ENCODE peak calls at places on chromosomes 5 and 9, in six cellular contexts. W is right lobe of liver, U is foreskin fibroblast, Y is progenitor cell of endocrine pancreas, L is cardiac fibroblast, Z is neural crest cell. O is an unnamed sample.

GRCh38 chr9:37380570-37380969 is 41.9 kb upstream of the GRHPR start:
- DNase-seq in W (no peak), U (no peak), Y (no peak), L (no peak), Z (no peak), O (no peak)

GRCh38 chr9:127318651-127319167 is 54.1 kb downstream of the GARNL3 start:
- DNase-seq in Y (no peak), L (peak), U (peak), W (no peak), Z (no peak), O (no peak)

GRCh38 chr5:173472164-173472563 is 143.9 kb upstream of the STC2 start:
- DNase-seq in L (peak), Z (no peak), W (no peak), Y (no peak), U (peak), O (peak)

GRCh38 chr5:79448336-79448735 is 65.6 kb downstream of the HOMER1 start:
- DNase-seq in Y (no peak), U (peak), W (no peak), Z (no peak), L (peak), O (no peak)

GRCh38 chr5:1380011-1380817 is 35.3 kb upstream of the CLPTM1L start:
- DNase-seq in U (peak), L (peak), W (peak), Y (peak), Z (peak), O (peak)

GRCh38 chr9:135137398-135137832 is 49.9 kb downstream of the OLFM1 start:
- DNase-seq in U (no peak), Z (peak), Y (no peak), W (no peak), L (peak), O (no peak)

GRCh38 chr5:90802695-90803317 is 244.2 kb downstream of the ADGRV1 start:
- DNase-seq in Y (no peak), Z (peak), L (peak), W (no peak), U (peak), O (peak)

GRCh38 chr9:115590016-115590415 is 472.1 kb upstream of the TNC start:
- DNase-seq in U (peak), W (no peak), Z (no peak), L (peak), Y (no peak), O (no peak)

GRCh38 chr9:6973762-6974161 is 216.0 kb downstream of the KDM4C start:
- DNase-seq in Y (no peak), U (peak), L (peak), Z (no peak), W (no peak), O (no peak)

GRCh38 chr9:26510137-26510536 is 382.5 kb downstream of the CAAP1 start:
- DNase-seq in L (no peak), Y (no peak), Z (no peak), W (no peak), U (no peak), O (no peak)

GRCh38 chr5:101425345-101425744 is 522.3 kb upstream of the ST8SIA4 start:
- DNase-seq in Z (no peak), Y (no peak), U (peak), W (no peak), L (peak), O (no peak)

GRCh38 chr9:35756275-35756742 is 2.2 kb upstream of the MSMP start:
- DNase-seq in Y (peak), W (peak), Z (peak), U (no peak), L (peak), O (peak)

GRCh38 chr5:173323799-173324114 is 4.5 kb downstream of the STC2 start:
- DNase-seq in Y (no peak), Z (no peak), L (no peak), W (no peak), U (no peak), O (no peak)

GRCh38 chr5:67142816-67143215 is 53.8 kb downstream of the CD180 start:
- DNase-seq in Y (no peak), U (no peak), L (no peak), Z (no peak), W (no peak), O (no peak)

GRCh38 chr9:132160802-132161742 is 786 bp upstream of the NTNG2 start:
- DNase-seq in W (no peak), Y (no peak), U (peak), Z (no peak), L (peak), O (peak)

GRCh38 chr5:139636207-139636792 is 11.8 kb upstream of the CXXC5 start:
- DNase-seq in Y (no peak), Z (no peak), L (no peak), U (no peak), W (no peak), O (peak)

GRCh38 chr9:129476821-129477611 is 143.9 kb downstream of the C9orf50 start:
- DNase-seq in L (no peak), U (no peak), Z (no peak), Y (no peak), W (no peak), O (no peak)

GRCh38 chr5:143229426-143229895 is 174.0 kb downstream of the NR3C1 start:
- DNase-seq in U (no peak), Z (no peak), Y (no peak), L (no peak), W (no peak), O (no peak)

GRCh38 chr5:54229041-54229780 is 81.2 kb downstream of the ARL15 start:
- DNase-seq in Z (peak), U (peak), L (peak), Y (peak), W (peak), O (peak)

GRCh38 chr5:54234304-54234938 is 76.0 kb downstream of the ARL15 start:
- DNase-seq in L (peak), W (no peak), Z (no peak), Y (no peak), U (no peak), O (no peak)
- TF ChIP-seq CTCF in L (peak), W (peak), Z (peak), Y (peak), U (peak), O (peak)

GRCh38 chr5:121982500-121983261 is 20.9 kb downstream of the SRFBP1 start:
- DNase-seq in Z (no peak), Y (no peak), U (no peak), W (no peak), L (no peak), O (no peak)

GRCh38 chr5:121979691-121980090 is 17.9 kb downstream of the SRFBP1 start:
- DNase-seq in W (no peak), Z (no peak), L (no peak), U (no peak), Y (no peak), O (no peak)

GRCh38 chr5:121982089-121982488 is 20.3 kb downstream of the SRFBP1 start:
- DNase-seq in L (no peak), Y (no peak), Z (no peak), U (no peak), W (no peak), O (no peak)

GRCh38 chr5:121984250-121984649 is 22.5 kb downstream of the SRFBP1 start:
- DNase-seq in L (no peak), W (no peak), Y (no peak), U (no peak), Z (no peak), O (no peak)

DNA sequence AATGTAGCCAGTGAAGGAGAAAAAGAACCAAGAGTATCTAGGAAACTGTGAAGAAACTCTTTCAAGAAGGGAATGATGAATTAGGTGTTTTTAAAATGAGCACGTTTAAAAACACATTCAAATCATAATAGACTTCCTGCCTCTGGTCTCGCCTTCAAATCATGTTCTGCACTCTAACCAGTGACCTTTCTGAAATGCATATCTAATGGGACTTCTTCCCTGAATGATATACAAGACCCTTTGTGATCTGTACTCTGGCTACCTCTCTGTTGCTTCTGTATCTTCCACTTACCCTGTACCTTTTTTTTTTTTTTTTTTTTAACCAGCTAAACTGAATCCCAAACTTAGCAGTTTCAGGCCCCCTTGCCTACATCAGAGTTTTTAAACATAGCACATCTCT is 19.5 kb downstream of the SRFBP1 start:
- DNase-seq in U (no peak), L (no peak), W (no peak), Z (no peak), Y (no peak), O (no peak)
- TF ChIP-seq CTCF in U (no peak), L (no peak), W (no peak), Z (no peak), Y (no peak), O (no peak)

GRCh38 chr5:148978370-148979103 is 84.3 kb downstream of the SH3TC2 start:
- DNase-seq in U (no peak), L (no peak), Y (no peak), Z (no peak), W (no peak), O (no peak)

GRCh38 chr5:148981353-148981752 is 81.5 kb downstream of the SH3TC2 start:
- DNase-seq in L (no peak), Z (no peak), Y (no peak), U (no peak), W (no peak), O (no peak)

GRCh38 chr5:148976569-148977321 is 86.1 kb downstream of the SH3TC2 start:
- DNase-seq in W (no peak), Z (no peak), L (no peak), Y (no peak), U (peak), O (no peak)

GRCh38 chr5:148974638-148975330 is 88.1 kb downstream of the SH3TC2 start:
- DNase-seq in Z (no peak), W (no peak), Y (no peak), U (no peak), L (no peak), O (no peak)

DNA sequence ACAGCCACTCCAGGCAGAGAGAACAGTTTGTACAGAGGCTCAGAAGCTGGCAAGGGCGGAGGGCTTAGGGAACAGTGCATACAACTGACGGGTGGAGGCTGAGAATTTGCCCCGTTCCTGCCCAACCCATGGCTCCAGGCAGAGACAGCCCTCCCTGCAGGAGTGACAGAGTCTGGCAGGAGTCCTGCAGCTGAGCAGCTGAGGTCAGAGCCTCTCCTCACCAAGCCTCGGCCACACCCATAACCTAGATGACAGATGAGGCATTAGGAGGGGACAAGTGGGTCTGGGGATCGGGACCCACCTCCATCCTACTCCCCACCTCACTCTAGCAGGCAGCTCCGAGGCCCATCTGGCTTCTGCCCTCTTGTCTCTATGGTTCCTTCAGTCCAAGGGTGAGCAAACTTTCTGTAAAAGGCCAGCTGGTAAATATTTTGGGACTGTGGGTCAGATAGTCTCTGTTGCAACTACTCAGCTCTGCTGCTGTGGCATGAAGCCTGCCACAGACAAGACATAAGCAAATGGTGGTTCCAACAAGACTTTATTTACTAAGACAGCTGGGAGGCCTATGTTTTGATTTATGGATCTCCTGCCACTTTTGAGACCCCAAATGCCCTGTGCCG is 83.6 kb downstream of the SH3TC2 start:
- DNase-seq in L (no peak), W (peak), Y (no peak), Z (no peak), U (no peak), O (peak)
- TF ChIP-seq CTCF in L (no peak), W (no peak), Y (no peak), Z (no peak), U (no peak), O (no peak)

GRCh38 chr5:39473156-39473779 is 48.5 kb upstream of the DAB2 start:
- DNase-seq in Y (no peak), L (peak), U (no peak), Z (no peak), W (no peak), O (no peak)
- TF ChIP-seq CTCF in Y (no peak), L (no peak), U (no peak), Z (no peak), W (no peak), O (no peak)

GRCh38 chr9:14033067-14033466 is 280.9 kb downstream of the NFIB start:
- DNase-seq in Y (no peak), W (no peak), U (no peak), Z (no peak), L (no peak), O (no peak)

GRCh38 chr9:14031761-14032279 is 282.1 kb downstream of the NFIB start:
- DNase-seq in L (peak), W (no peak), Y (no peak), Z (no peak), U (no peak), O (no peak)

GRCh38 chr9:14029811-14030210 is 284.1 kb downstream of the NFIB start:
- DNase-seq in U (no peak), Z (no peak), W (no peak), L (no peak), Y (no peak), O (no peak)

GRCh38 chr9:14030350-14030823 is 283.6 kb downstream of the NFIB start:
- DNase-seq in Z (no peak), W (no peak), U (peak), L (peak), Y (no peak), O (no peak)

GRCh38 chr9:14031015-14031414 is 282.9 kb downstream of the NFIB start:
- DNase-seq in Z (no peak), W (no peak), Y (no peak), L (peak), U (peak), O (no peak)
- TF ChIP-seq CTCF in Z (peak), W (no peak), Y (no peak), L (peak), U (no peak), O (no peak)